ENCODE peak calls at places on chromosomes 2 and 18, in seven cellular contexts. One of them, this sample, is unnamed. For H3K9me3, the result is how much of the 10 kb centered on the place peaks cover.

GRCh38 chr2:38203455-38203810 is 127.5 kb upstream of the CYP1B1 start:
- DNase-seq in CD4-positive, alpha-beta memory T cell: no peak
- DNase-seq in GM23248: no peak
- DNase-seq in uterus: no peak
- DNase-seq in cardiac muscle cell: no peak
- DNase-seq in fibroblast of lung: peak
- DNase-seq in mammary epithelial cell: no peak
- DNase-seq in this sample: no peak

GRCh38 chr2:108916397-108917077 is 72.5 kb downstream of the EDAR start:
- DNase-seq in cardiac muscle cell: no peak
- DNase-seq in uterus: no peak
- DNase-seq in GM23248: no peak
- DNase-seq in CD4-positive, alpha-beta memory T cell: no peak
- DNase-seq in mammary epithelial cell: no peak
- DNase-seq in fibroblast of lung: no peak
- DNase-seq in this sample: no peak

GRCh38 chr2:102803041-102803896 is 41.4 kb downstream of the TMEM182 start:
- DNase-seq in GM23248: no peak
- DNase-seq in cardiac muscle cell: no peak
- DNase-seq in fibroblast of lung: peak
- DNase-seq in uterus: no peak
- DNase-seq in CD4-positive, alpha-beta memory T cell: peak
- DNase-seq in mammary epithelial cell: peak
- DNase-seq in this sample: no peak

GRCh38 chr2:119371111-119371510 is 4.3 kb downstream of the DBI start:
- DNase-seq in mammary epithelial cell: no peak
- DNase-seq in uterus: no peak
- DNase-seq in CD4-positive, alpha-beta memory T cell: no peak
- DNase-seq in GM23248: no peak
- DNase-seq in cardiac muscle cell: no peak
- DNase-seq in fibroblast of lung: no peak
- DNase-seq in this sample: no peak

GRCh38 chr2:147214900-147215299 is 629.9 kb upstream of the ACVR2A start:
- DNase-seq in cardiac muscle cell: peak
- DNase-seq in mammary epithelial cell: no peak
- DNase-seq in GM23248: no peak
- DNase-seq in uterus: no peak
- DNase-seq in CD4-positive, alpha-beta memory T cell: no peak
- DNase-seq in fibroblast of lung: peak
- DNase-seq in this sample: no peak

GRCh38 chr2:74379851-74380789 is at the start of gene DCTN1:
- DNase-seq in uterus: peak
- DNase-seq in cardiac muscle cell: peak
- DNase-seq in mammary epithelial cell: peak
- DNase-seq in fibroblast of lung: peak
- DNase-seq in CD4-positive, alpha-beta memory T cell: peak
- DNase-seq in GM23248: peak
- DNase-seq in this sample: peak

GRCh38 chr2:69946351-69947077 is 14.9 kb downstream of the ASPRV1 start:
- DNase-seq in uterus: no peak
- DNase-seq in CD4-positive, alpha-beta memory T cell: peak
- DNase-seq in mammary epithelial cell: peak
- DNase-seq in cardiac muscle cell: no peak
- DNase-seq in fibroblast of lung: peak
- DNase-seq in GM23248: peak
- DNase-seq in this sample: no peak

GRCh38 chr18:32930695-32931301 is 158.0 kb upstream of the KLHL14 start:
- DNase-seq in cardiac muscle cell: peak
- DNase-seq in uterus: no peak
- DNase-seq in CD4-positive, alpha-beta memory T cell: no peak
- DNase-seq in fibroblast of lung: peak
- DNase-seq in GM23248: peak
- DNase-seq in mammary epithelial cell: peak
- DNase-seq in this sample: peak

GRCh38 chr2:69164379-69164778 is 151.4 kb downstream of the ANTXR1 start:
- DNase-seq in GM23248: peak
- DNase-seq in cardiac muscle cell: peak
- DNase-seq in fibroblast of lung: peak
- DNase-seq in CD4-positive, alpha-beta memory T cell: no peak
- DNase-seq in uterus: no peak
- DNase-seq in mammary epithelial cell: peak
- DNase-seq in this sample: no peak

GRCh38 chr2:101360229-101360628 is 27.1 kb downstream of the CREG2 start:
- DNase-seq in uterus: no peak
- DNase-seq in fibroblast of lung: peak
- DNase-seq in cardiac muscle cell: no peak
- DNase-seq in GM23248: peak
- DNase-seq in CD4-positive, alpha-beta memory T cell: no peak
- DNase-seq in mammary epithelial cell: peak
- DNase-seq in this sample: no peak

GRCh38 chr2:191032588-191033429 is 18.8 kb upstream of the STAT1 start:
- DNase-seq in CD4-positive, alpha-beta memory T cell: no peak
- DNase-seq in cardiac muscle cell: peak
- DNase-seq in fibroblast of lung: no peak
- DNase-seq in uterus: no peak
- DNase-seq in GM23248: no peak
- DNase-seq in mammary epithelial cell: no peak
- DNase-seq in this sample: no peak

GRCh38 chr2:124753842-124754241 is 728.8 kb downstream of the CNTNAP5 start:
- DNase-seq in CD4-positive, alpha-beta memory T cell: no peak
- DNase-seq in uterus: no peak
- DNase-seq in mammary epithelial cell: no peak
- DNase-seq in cardiac muscle cell: no peak
- DNase-seq in GM23248: no peak
- DNase-seq in fibroblast of lung: no peak
- DNase-seq in this sample: no peak

GRCh38 chr2:230319211-230319862 is 7.7 kb upstream of the SP140L start:
- DNase-seq in GM23248: no peak
- DNase-seq in cardiac muscle cell: no peak
- DNase-seq in mammary epithelial cell: no peak
- DNase-seq in fibroblast of lung: no peak
- DNase-seq in CD4-positive, alpha-beta memory T cell: peak
- DNase-seq in uterus: no peak
- DNase-seq in this sample: peak

DNA sequence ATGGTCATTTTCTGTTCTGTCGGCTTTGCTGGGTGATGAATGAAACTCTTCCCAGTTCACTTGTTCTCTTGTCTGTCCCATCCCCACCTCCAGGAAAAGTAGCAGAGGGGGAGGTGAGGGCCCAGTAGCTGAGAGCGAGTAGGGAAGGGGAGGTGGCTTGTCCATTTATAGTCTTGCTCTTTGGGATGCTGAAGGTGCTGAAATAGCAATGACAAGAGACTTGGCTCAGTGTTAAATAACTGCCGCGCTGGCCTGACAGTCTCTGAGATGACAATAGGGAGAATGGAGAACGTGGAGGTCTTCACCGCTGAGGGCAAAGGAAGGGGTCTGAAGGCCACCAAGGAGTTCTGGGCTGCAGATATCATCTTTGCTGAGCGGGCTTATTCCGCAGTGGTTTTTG is at the start of gene SMYD1:
- DNase-seq in mammary epithelial cell: no peak
- DNase-seq in cardiac muscle cell: peak
- DNase-seq in uterus: no peak
- DNase-seq in GM23248: no peak
- DNase-seq in fibroblast of lung: no peak
- DNase-seq in CD4-positive, alpha-beta memory T cell: no peak
- DNase-seq in this sample: no peak
- H3K9me3 ChIP-seq in mammary epithelial cell: under half
- H3K9me3 ChIP-seq in cardiac muscle cell: under half
- H3K9me3 ChIP-seq in uterus: under half
- H3K9me3 ChIP-seq in GM23248: under half
- H3K9me3 ChIP-seq in fibroblast of lung: under half
- H3K9me3 ChIP-seq in CD4-positive, alpha-beta memory T cell: under half
- H3K9me3 ChIP-seq in this sample: under half

DNA sequence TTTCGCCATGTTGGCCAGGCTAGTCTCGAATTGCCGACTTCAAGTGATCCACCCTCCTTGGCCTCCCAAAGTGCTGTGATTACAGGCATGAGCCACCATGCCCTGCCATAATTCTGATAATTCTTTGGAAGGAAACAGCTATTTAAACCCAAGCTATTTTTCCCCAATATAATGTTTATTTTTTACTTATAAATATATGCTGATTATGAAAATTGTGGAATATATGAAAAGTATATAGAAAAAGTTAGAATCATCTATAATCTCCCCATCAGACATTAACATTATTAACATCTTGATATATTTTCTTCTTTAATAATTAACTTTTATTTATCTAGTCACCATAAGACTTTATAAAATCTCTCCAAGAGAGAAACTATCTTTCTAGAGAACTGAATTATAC is 41.2 kb downstream of the HADHB start:
- DNase-seq in uterus: no peak
- DNase-seq in GM23248: no peak
- DNase-seq in mammary epithelial cell: no peak
- DNase-seq in CD4-positive, alpha-beta memory T cell: no peak
- DNase-seq in fibroblast of lung: no peak
- DNase-seq in cardiac muscle cell: no peak
- DNase-seq in this sample: no peak
- H3K9me3 ChIP-seq in uterus: under half
- H3K9me3 ChIP-seq in GM23248: under half
- H3K9me3 ChIP-seq in mammary epithelial cell: under half
- H3K9me3 ChIP-seq in CD4-positive, alpha-beta memory T cell: under half
- H3K9me3 ChIP-seq in fibroblast of lung: under half
- H3K9me3 ChIP-seq in cardiac muscle cell: under half
- H3K9me3 ChIP-seq in this sample: under half

DNA sequence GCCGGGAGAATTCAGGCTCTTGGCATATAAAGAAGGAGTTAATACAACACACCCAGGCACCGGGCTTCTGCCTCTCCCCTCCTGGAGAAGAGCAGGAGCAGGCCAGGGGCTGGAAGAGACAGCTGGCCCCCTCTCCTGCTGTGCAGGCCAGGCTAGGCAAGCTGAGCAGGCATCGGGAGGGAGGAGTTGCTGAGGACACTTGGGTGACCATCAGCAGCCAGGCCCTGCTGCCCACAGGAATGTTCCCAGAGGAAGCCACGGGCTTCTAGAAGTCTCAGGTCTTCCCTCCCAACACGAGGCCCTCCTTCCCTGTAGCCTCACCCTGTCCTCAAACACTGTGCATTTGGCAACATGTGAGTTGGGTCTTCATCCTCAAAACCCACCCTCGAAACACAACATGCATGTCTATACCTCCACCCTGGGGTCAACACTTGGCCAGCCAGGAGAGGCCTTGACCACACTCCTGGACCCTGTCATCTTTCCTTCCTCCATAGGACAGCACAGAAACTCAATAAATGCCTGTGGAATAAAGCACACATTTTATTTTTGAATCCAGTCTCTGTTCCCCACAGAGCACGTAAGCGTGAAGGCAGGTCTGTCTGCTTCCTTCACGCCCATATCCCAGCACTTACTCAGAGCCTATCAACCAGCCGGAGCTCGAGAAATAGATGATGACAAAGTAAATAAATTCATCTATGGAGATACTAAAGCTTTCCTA is 433.8 kb upstream of the ID2 start:
- DNase-seq in CD4-positive, alpha-beta memory T cell: no peak
- DNase-seq in mammary epithelial cell: no peak
- DNase-seq in fibroblast of lung: peak
- DNase-seq in GM23248: peak
- DNase-seq in uterus: no peak
- DNase-seq in cardiac muscle cell: no peak
- DNase-seq in this sample: peak
- H3K9me3 ChIP-seq in CD4-positive, alpha-beta memory T cell: under half
- H3K9me3 ChIP-seq in mammary epithelial cell: under half
- H3K9me3 ChIP-seq in fibroblast of lung: under half
- H3K9me3 ChIP-seq in GM23248: under half
- H3K9me3 ChIP-seq in uterus: under half
- H3K9me3 ChIP-seq in cardiac muscle cell: under half
- H3K9me3 ChIP-seq in this sample: under half

GRCh38 chr2:204751472-204751871 is 206.2 kb downstream of the PARD3B start:
- DNase-seq in GM23248: no peak
- DNase-seq in CD4-positive, alpha-beta memory T cell: no peak
- DNase-seq in uterus: no peak
- DNase-seq in cardiac muscle cell: no peak
- DNase-seq in fibroblast of lung: no peak
- DNase-seq in mammary epithelial cell: no peak
- DNase-seq in this sample: peak

GRCh38 chr2:204753841-204754240 is 208.6 kb downstream of the PARD3B start:
- DNase-seq in cardiac muscle cell: no peak
- DNase-seq in uterus: no peak
- DNase-seq in fibroblast of lung: no peak
- DNase-seq in mammary epithelial cell: no peak
- DNase-seq in GM23248: peak
- DNase-seq in CD4-positive, alpha-beta memory T cell: no peak
- DNase-seq in this sample: peak

GRCh38 chr2:204749319-204749718 is 204.0 kb downstream of the PARD3B start:
- DNase-seq in GM23248: peak
- DNase-seq in fibroblast of lung: peak
- DNase-seq in mammary epithelial cell: peak
- DNase-seq in cardiac muscle cell: no peak
- DNase-seq in uterus: no peak
- DNase-seq in CD4-positive, alpha-beta memory T cell: no peak
- DNase-seq in this sample: no peak

GRCh38 chr2:204743368-204743960 is 198.2 kb downstream of the PARD3B start:
- DNase-seq in mammary epithelial cell: no peak
- DNase-seq in GM23248: no peak
- DNase-seq in cardiac muscle cell: no peak
- DNase-seq in uterus: no peak
- DNase-seq in CD4-positive, alpha-beta memory T cell: no peak
- DNase-seq in fibroblast of lung: no peak
- DNase-seq in this sample: no peak

GRCh38 chr2:204748286-204748685 is 203.0 kb downstream of the PARD3B start:
- DNase-seq in GM23248: peak
- DNase-seq in cardiac muscle cell: no peak
- DNase-seq in CD4-positive, alpha-beta memory T cell: no peak
- DNase-seq in mammary epithelial cell: no peak
- DNase-seq in uterus: no peak
- DNase-seq in fibroblast of lung: no peak
- DNase-seq in this sample: no peak
- H3K9me3 ChIP-seq in GM23248: under half
- H3K9me3 ChIP-seq in cardiac muscle cell: under half
- H3K9me3 ChIP-seq in CD4-positive, alpha-beta memory T cell: under half
- H3K9me3 ChIP-seq in mammary epithelial cell: under half
- H3K9me3 ChIP-seq in uterus: under half
- H3K9me3 ChIP-seq in fibroblast of lung: under half
- H3K9me3 ChIP-seq in this sample: under half

DNA sequence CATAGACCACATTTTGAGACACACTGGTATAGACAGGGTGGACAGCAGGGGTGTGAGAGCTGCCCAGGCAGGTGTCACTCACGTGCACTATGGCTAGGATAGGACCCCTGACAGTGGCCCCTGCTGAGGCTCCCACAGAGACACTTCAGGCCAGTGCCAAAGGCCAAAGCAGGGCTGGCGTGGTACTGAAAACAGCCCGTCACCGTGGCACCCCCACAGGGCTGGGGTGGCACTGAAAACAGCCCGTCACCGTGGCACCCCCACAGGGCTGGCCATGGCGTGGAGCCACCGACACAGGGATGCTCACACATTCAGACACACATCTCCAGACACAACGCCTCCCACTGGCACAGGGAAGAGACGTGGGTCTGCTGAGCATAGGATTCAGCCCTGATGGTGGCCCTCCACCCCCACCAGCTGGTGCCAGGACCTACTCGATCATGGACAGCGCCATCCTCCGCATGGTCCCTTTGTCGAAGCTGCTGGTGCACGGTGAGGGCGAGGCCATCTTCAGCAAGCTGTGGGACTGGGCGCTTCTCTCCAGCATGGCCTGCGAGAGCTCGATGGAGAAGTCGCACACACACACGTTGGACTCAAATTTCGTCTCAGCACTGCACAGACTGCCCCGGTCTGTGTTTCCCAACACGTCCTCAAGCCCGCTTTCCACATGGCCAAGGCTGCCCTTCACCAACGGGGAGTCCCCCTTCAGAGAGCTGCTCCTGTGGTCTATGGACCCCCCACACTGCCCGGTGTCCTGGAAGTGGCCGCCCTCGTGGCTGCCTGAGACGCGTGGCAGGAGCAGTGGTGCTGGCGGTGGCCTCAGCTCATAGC is 34.1 kb downstream of the ANKMY1 start:
- DNase-seq in fibroblast of lung: no peak
- DNase-seq in uterus: no peak
- DNase-seq in mammary epithelial cell: no peak
- DNase-seq in cardiac muscle cell: no peak
- DNase-seq in CD4-positive, alpha-beta memory T cell: no peak
- DNase-seq in GM23248: no peak
- DNase-seq in this sample: no peak
- H3K9me3 ChIP-seq in fibroblast of lung: under half
- H3K9me3 ChIP-seq in uterus: under half
- H3K9me3 ChIP-seq in mammary epithelial cell: under half
- H3K9me3 ChIP-seq in cardiac muscle cell: under half
- H3K9me3 ChIP-seq in CD4-positive, alpha-beta memory T cell: under half
- H3K9me3 ChIP-seq in GM23248: under half
- H3K9me3 ChIP-seq in this sample: under half

This sample was measured in Karpas-422.